ENCODE peak calls at places on chromosomes 3 and 15, in eight cellular contexts. One of them, this sample, is unnamed.

GRCh38 chr15:44219073-44219472 is 24.0 kb upstream of the FRMD5 start:
- DNase-seq in HFFc6: no peak
- DNase-seq in ACHN: no peak
- DNase-seq in upper lobe of right lung: no peak
- DNase-seq in iPS-NIHi11: no peak
- DNase-seq in amniotic epithelial cell: no peak
- DNase-seq in natural killer cell treated with Interleukin-12 subunit alpha and Interleukin-12 subunit beta and Interleukin-15 and Interleukin-18, amount 100 ng/mL, for 72 hours: no peak
- DNase-seq in IMR-90: no peak
- DNase-seq in this sample: no peak

GRCh38 chr3:46985588-46985987 is 6.1 kb downstream of the NBEAL2 start:
- DNase-seq in HFFc6: no peak
- DNase-seq in ACHN: no peak
- DNase-seq in upper lobe of right lung: no peak
- DNase-seq in iPS-NIHi11: no peak
- DNase-seq in amniotic epithelial cell: no peak
- DNase-seq in natural killer cell treated with Interleukin-12 subunit alpha and Interleukin-12 subunit beta and Interleukin-15 and Interleukin-18, amount 100 ng/mL, for 72 hours: no peak
- DNase-seq in IMR-90: no peak
- DNase-seq in this sample: no peak

GRCh38 chr15:73386238-73386637 is 17.5 kb upstream of the HCN4 start:
- DNase-seq in HFFc6: no peak
- DNase-seq in ACHN: no peak
- DNase-seq in upper lobe of right lung: peak; percentile 7
- DNase-seq in iPS-NIHi11: no peak
- DNase-seq in amniotic epithelial cell: no peak
- DNase-seq in natural killer cell treated with Interleukin-12 subunit alpha and Interleukin-12 subunit beta and Interleukin-15 and Interleukin-18, amount 100 ng/mL, for 72 hours: no peak
- DNase-seq in IMR-90: no peak
- DNase-seq in this sample: no peak

GRCh38 chr3:77179762-77180161 is 139.9 kb downstream of the ROBO2 start:
- DNase-seq in HFFc6: no peak
- DNase-seq in ACHN: no peak
- DNase-seq in upper lobe of right lung: no peak
- DNase-seq in iPS-NIHi11: no peak
- DNase-seq in amniotic epithelial cell: no peak
- DNase-seq in natural killer cell treated with Interleukin-12 subunit alpha and Interleukin-12 subunit beta and Interleukin-15 and Interleukin-18, amount 100 ng/mL, for 72 hours: no peak
- DNase-seq in IMR-90: no peak
- DNase-seq in this sample: no peak

GRCh38 chr3:150599611-150600297 is 3.4 kb upstream of the SELENOT start:
- DNase-seq in HFFc6: peak; percentile 79
- DNase-seq in ACHN: peak; percentile 49
- DNase-seq in upper lobe of right lung: no peak
- DNase-seq in iPS-NIHi11: peak; percentile 23
- DNase-seq in amniotic epithelial cell: peak; percentile 55
- DNase-seq in natural killer cell treated with Interleukin-12 subunit alpha and Interleukin-12 subunit beta and Interleukin-15 and Interleukin-18, amount 100 ng/mL, for 72 hours: no peak
- DNase-seq in IMR-90: peak; percentile 89
- DNase-seq in this sample: peak; percentile 77

GRCh38 chr15:52485290-52485689 is 43.4 kb downstream of the MYO5A start:
- DNase-seq in HFFc6: no peak
- DNase-seq in ACHN: no peak
- DNase-seq in upper lobe of right lung: no peak
- DNase-seq in iPS-NIHi11: no peak
- DNase-seq in amniotic epithelial cell: no peak
- DNase-seq in natural killer cell treated with Interleukin-12 subunit alpha and Interleukin-12 subunit beta and Interleukin-15 and Interleukin-18, amount 100 ng/mL, for 72 hours: no peak
- DNase-seq in IMR-90: no peak
- DNase-seq in this sample: no peak

GRCh38 chr3:81955908-81956307 is 194.5 kb upstream of the GBE1 start:
- DNase-seq in HFFc6: no peak
- DNase-seq in ACHN: no peak
- DNase-seq in upper lobe of right lung: no peak
- DNase-seq in iPS-NIHi11: no peak
- DNase-seq in amniotic epithelial cell: no peak
- DNase-seq in natural killer cell treated with Interleukin-12 subunit alpha and Interleukin-12 subunit beta and Interleukin-15 and Interleukin-18, amount 100 ng/mL, for 72 hours: no peak
- DNase-seq in IMR-90: no peak
- DNase-seq in this sample: no peak

GRCh38 chr3:151437047-151437446 is 23.8 kb downstream of the IGSF10 start:
- DNase-seq in HFFc6: no peak
- DNase-seq in ACHN: no peak
- DNase-seq in upper lobe of right lung: no peak
- DNase-seq in iPS-NIHi11: no peak
- DNase-seq in amniotic epithelial cell: no peak
- DNase-seq in natural killer cell treated with Interleukin-12 subunit alpha and Interleukin-12 subunit beta and Interleukin-15 and Interleukin-18, amount 100 ng/mL, for 72 hours: no peak
- DNase-seq in IMR-90: no peak
- DNase-seq in this sample: no peak

GRCh38 chr3:126613481-126614187 is 41.3 kb downstream of the TXNRD3 start:
- DNase-seq in HFFc6: peak; percentile 32
- DNase-seq in ACHN: no peak
- DNase-seq in upper lobe of right lung: no peak
- DNase-seq in iPS-NIHi11: no peak
- DNase-seq in amniotic epithelial cell: no peak
- DNase-seq in natural killer cell treated with Interleukin-12 subunit alpha and Interleukin-12 subunit beta and Interleukin-15 and Interleukin-18, amount 100 ng/mL, for 72 hours: no peak
- DNase-seq in IMR-90: peak; percentile 11
- DNase-seq in this sample: peak; percentile 18

GRCh38 chr3:112097378-112097777 is 11.2 kb downstream of the C3orf52 start:
- DNase-seq in HFFc6: peak; percentile 99
- DNase-seq in ACHN: peak; percentile 96
- DNase-seq in upper lobe of right lung: no peak
- DNase-seq in iPS-NIHi11: no peak
- DNase-seq in amniotic epithelial cell: peak; percentile 99
- DNase-seq in natural killer cell treated with Interleukin-12 subunit alpha and Interleukin-12 subunit beta and Interleukin-15 and Interleukin-18, amount 100 ng/mL, for 72 hours: no peak
- DNase-seq in IMR-90: peak; percentile 100
- DNase-seq in this sample: peak; percentile 97

GRCh38 chr15:77144492-77145070 is 73.7 kb upstream of the TSPAN3 start:
- DNase-seq in HFFc6: peak; percentile 94
- DNase-seq in ACHN: peak; percentile 60
- DNase-seq in upper lobe of right lung: no peak
- DNase-seq in iPS-NIHi11: no peak
- DNase-seq in amniotic epithelial cell: peak; percentile 97
- DNase-seq in natural killer cell treated with Interleukin-12 subunit alpha and Interleukin-12 subunit beta and Interleukin-15 and Interleukin-18, amount 100 ng/mL, for 72 hours: no peak
- DNase-seq in IMR-90: peak; percentile 97
- DNase-seq in this sample: peak; percentile 91

GRCh38 chr15:45319472-45320214 is 58.7 kb downstream of the GATM start:
- DNase-seq in HFFc6: no peak
- DNase-seq in ACHN: no peak
- DNase-seq in upper lobe of right lung: no peak
- DNase-seq in iPS-NIHi11: no peak
- DNase-seq in amniotic epithelial cell: no peak
- DNase-seq in natural killer cell treated with Interleukin-12 subunit alpha and Interleukin-12 subunit beta and Interleukin-15 and Interleukin-18, amount 100 ng/mL, for 72 hours: no peak
- DNase-seq in IMR-90: no peak
- DNase-seq in this sample: no peak

GRCh38 chr3:192571197-192571791 is 156.0 kb downstream of the FGF12 start:
- DNase-seq in HFFc6: peak; percentile 21
- DNase-seq in ACHN: peak; percentile 62
- DNase-seq in upper lobe of right lung: peak; percentile 67
- DNase-seq in iPS-NIHi11: peak; percentile 13
- DNase-seq in amniotic epithelial cell: peak; percentile 14
- DNase-seq in natural killer cell treated with Interleukin-12 subunit alpha and Interleukin-12 subunit beta and Interleukin-15 and Interleukin-18, amount 100 ng/mL, for 72 hours: no peak
- DNase-seq in IMR-90: peak; percentile 32
- DNase-seq in this sample: peak; percentile 11

GRCh38 chr3:58306662-58307286 is 454 bp downstream of the HTD2 start:
- DNase-seq in HFFc6: peak; percentile 34
- DNase-seq in ACHN: peak; percentile 40
- DNase-seq in upper lobe of right lung: peak; percentile 67
- DNase-seq in iPS-NIHi11: peak; percentile 56
- DNase-seq in amniotic epithelial cell: peak; percentile 52
- DNase-seq in natural killer cell treated with Interleukin-12 subunit alpha and Interleukin-12 subunit beta and Interleukin-15 and Interleukin-18, amount 100 ng/mL, for 72 hours: no peak
- DNase-seq in IMR-90: peak; percentile 30
- DNase-seq in this sample: peak; percentile 22